ENCODE peak calls at places on chromosomes 11 and 22, in nine cellular contexts. One of them, this sample, is unnamed. For H3K4me1, the result is how much of the 10 kb centered on the place peaks cover.

GRCh38 chr11:122085264-122085663 is 30.8 kb downstream of the BLID start:
- DNase-seq in psoas muscle: no peak
- DNase-seq in H9: no peak
- DNase-seq in right cardiac atrium: no peak
- DNase-seq in tibial nerve: no peak
- DNase-seq in PC-3: peak
- DNase-seq in mesendoderm: no peak
- DNase-seq in breast epithelium: no peak
- DNase-seq in NT2/D1: no peak
- DNase-seq in this sample: no peak

GRCh38 chr11:57530215-57530595 is 349 bp downstream of the TIMM10 start:
- DNase-seq in psoas muscle: no peak
- DNase-seq in H9: no peak
- DNase-seq in right cardiac atrium: peak
- DNase-seq in tibial nerve: no peak
- DNase-seq in PC-3: no peak
- DNase-seq in mesendoderm: no peak
- DNase-seq in breast epithelium: no peak
- DNase-seq in NT2/D1: no peak
- DNase-seq in this sample: no peak

GRCh38 chr11:113697798-113698407 is 8.2 kb downstream of the TMPRSS5 start:
- DNase-seq in psoas muscle: no peak
- DNase-seq in H9: no peak
- DNase-seq in right cardiac atrium: no peak
- DNase-seq in tibial nerve: no peak
- DNase-seq in PC-3: peak
- DNase-seq in mesendoderm: no peak
- DNase-seq in breast epithelium: no peak
- DNase-seq in NT2/D1: no peak
- DNase-seq in this sample: no peak

GRCh38 chr11:75771646-75772410 is 3.2 kb downstream of the DGAT2 start:
- DNase-seq in psoas muscle: peak
- DNase-seq in H9: no peak
- DNase-seq in right cardiac atrium: no peak
- DNase-seq in tibial nerve: no peak
- DNase-seq in PC-3: peak
- DNase-seq in mesendoderm: no peak
- DNase-seq in breast epithelium: no peak
- DNase-seq in NT2/D1: no peak
- DNase-seq in this sample: no peak

GRCh38 chr22:30210235-30210831 is 36.2 kb downstream of the LIF start:
- DNase-seq in psoas muscle: no peak
- DNase-seq in H9: peak
- DNase-seq in right cardiac atrium: no peak
- DNase-seq in tibial nerve: no peak
- DNase-seq in PC-3: peak
- DNase-seq in mesendoderm: peak
- DNase-seq in breast epithelium: peak
- DNase-seq in NT2/D1: no peak
- DNase-seq in this sample: no peak

GRCh38 chr11:62569611-62570010 is 4.1 kb downstream of the EEF1G start:
- DNase-seq in psoas muscle: no peak
- DNase-seq in H9: no peak
- DNase-seq in right cardiac atrium: no peak
- DNase-seq in tibial nerve: no peak
- DNase-seq in PC-3: no peak
- DNase-seq in mesendoderm: no peak
- DNase-seq in breast epithelium: no peak
- DNase-seq in NT2/D1: no peak
- DNase-seq in this sample: no peak

GRCh38 chr11:58530236-58530635 is 22.3 kb upstream of the OR5B21 start:
- DNase-seq in psoas muscle: no peak
- DNase-seq in H9: no peak
- DNase-seq in right cardiac atrium: no peak
- DNase-seq in tibial nerve: no peak
- DNase-seq in PC-3: no peak
- DNase-seq in mesendoderm: no peak
- DNase-seq in breast epithelium: no peak
- DNase-seq in NT2/D1: no peak
- DNase-seq in this sample: no peak

GRCh38 chr11:18455686-18456372 is at the start of gene LDHAL6A:
- DNase-seq in psoas muscle: no peak
- DNase-seq in H9: peak
- DNase-seq in right cardiac atrium: no peak
- DNase-seq in tibial nerve: no peak
- DNase-seq in PC-3: no peak
- DNase-seq in mesendoderm: no peak
- DNase-seq in breast epithelium: no peak
- DNase-seq in NT2/D1: no peak
- DNase-seq in this sample: no peak

GRCh38 chr22:49967333-49968241 is 7.0 kb downstream of the PIM3 start:
- DNase-seq in psoas muscle: peak
- DNase-seq in H9: peak
- DNase-seq in right cardiac atrium: peak
- DNase-seq in tibial nerve: peak
- DNase-seq in PC-3: no peak
- DNase-seq in mesendoderm: no peak
- DNase-seq in breast epithelium: peak
- DNase-seq in NT2/D1: no peak
- DNase-seq in this sample: no peak

GRCh38 chr11:75490221-75491181 is 35.2 kb downstream of the GDPD5 start:
- DNase-seq in psoas muscle: no peak
- DNase-seq in H9: peak
- DNase-seq in right cardiac atrium: no peak
- DNase-seq in tibial nerve: no peak
- DNase-seq in PC-3: peak
- DNase-seq in mesendoderm: peak
- DNase-seq in breast epithelium: no peak
- DNase-seq in NT2/D1: peak
- DNase-seq in this sample: no peak

GRCh38 chr11:78573271-78574035 is 1.2 kb downstream of the NARS2 start:
- DNase-seq in psoas muscle: no peak
- DNase-seq in H9: no peak
- DNase-seq in right cardiac atrium: no peak
- DNase-seq in tibial nerve: no peak
- DNase-seq in PC-3: no peak
- DNase-seq in mesendoderm: no peak
- DNase-seq in breast epithelium: no peak
- DNase-seq in NT2/D1: no peak
- DNase-seq in this sample: no peak

GRCh38 chr11:64130618-64131017 is 35.3 kb downstream of the MACROD1 start:
- DNase-seq in psoas muscle: no peak
- DNase-seq in H9: no peak
- DNase-seq in right cardiac atrium: no peak
- DNase-seq in tibial nerve: no peak
- DNase-seq in PC-3: no peak
- DNase-seq in mesendoderm: no peak
- DNase-seq in breast epithelium: no peak
- DNase-seq in NT2/D1: no peak
- DNase-seq in this sample: no peak

GRCh38 chr22:47151490-47151889 is 389.0 kb downstream of the TBC1D22A start:
- DNase-seq in psoas muscle: no peak
- DNase-seq in H9: no peak
- DNase-seq in right cardiac atrium: no peak
- DNase-seq in tibial nerve: no peak
- DNase-seq in PC-3: peak
- DNase-seq in mesendoderm: peak
- DNase-seq in breast epithelium: no peak
- DNase-seq in NT2/D1: no peak
- DNase-seq in this sample: no peak

DNA sequence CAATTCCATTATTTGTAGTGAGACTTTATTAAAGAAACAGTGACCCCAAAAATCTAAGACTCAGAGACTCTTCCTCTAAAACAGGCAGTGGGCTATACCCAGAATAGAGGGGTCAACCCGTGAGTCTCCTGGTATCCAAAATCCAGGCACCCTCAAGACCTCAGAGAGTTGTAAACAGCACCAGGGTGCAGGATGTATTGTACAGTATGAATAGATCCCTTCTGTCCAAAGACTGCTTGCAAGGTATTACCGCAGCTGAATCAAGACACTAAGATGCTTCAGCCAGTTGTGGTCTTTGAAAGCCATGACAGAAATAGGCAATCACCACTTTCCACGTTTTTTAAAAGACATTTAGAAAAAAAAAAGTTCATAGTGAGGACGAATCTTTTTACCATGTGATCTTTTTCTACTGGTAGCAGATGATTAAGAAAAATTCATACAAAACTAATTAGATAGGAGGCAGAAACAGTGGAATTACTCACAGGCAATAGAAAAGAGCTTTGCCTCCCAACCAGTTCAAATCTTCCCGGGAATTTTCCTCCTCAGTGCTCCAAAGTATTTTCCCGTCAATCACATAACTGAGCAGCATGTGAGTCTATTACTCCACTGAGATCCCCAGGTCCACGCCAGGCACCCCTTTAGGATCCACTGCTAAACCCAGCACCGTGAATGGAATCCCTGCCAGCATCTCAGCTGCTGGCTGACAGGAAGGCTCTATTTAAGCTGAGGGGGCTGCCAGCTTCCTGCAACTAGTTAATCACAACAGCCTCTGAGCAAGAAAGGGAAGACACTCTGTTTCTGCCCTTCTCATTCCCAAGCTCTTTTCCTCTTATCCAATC is 113.1 kb downstream of the ETS1 start:
- DNase-seq in psoas muscle: no peak
- DNase-seq in H9: no peak
- DNase-seq in right cardiac atrium: no peak
- DNase-seq in tibial nerve: no peak
- DNase-seq in PC-3: no peak
- DNase-seq in mesendoderm: no peak
- DNase-seq in breast epithelium: no peak
- DNase-seq in NT2/D1: no peak
- DNase-seq in this sample: no peak
- H3K4me1 ChIP-seq in psoas muscle: under half
- H3K4me1 ChIP-seq in H9: under half
- H3K4me1 ChIP-seq in right cardiac atrium: under half
- H3K4me1 ChIP-seq in tibial nerve: half or more
- H3K4me1 ChIP-seq in PC-3: under half
- H3K4me1 ChIP-seq in mesendoderm: under half
- H3K4me1 ChIP-seq in breast epithelium: under half
- H3K4me1 ChIP-seq in NT2/D1: under half
- H3K4me1 ChIP-seq in this sample: half or more

DNA sequence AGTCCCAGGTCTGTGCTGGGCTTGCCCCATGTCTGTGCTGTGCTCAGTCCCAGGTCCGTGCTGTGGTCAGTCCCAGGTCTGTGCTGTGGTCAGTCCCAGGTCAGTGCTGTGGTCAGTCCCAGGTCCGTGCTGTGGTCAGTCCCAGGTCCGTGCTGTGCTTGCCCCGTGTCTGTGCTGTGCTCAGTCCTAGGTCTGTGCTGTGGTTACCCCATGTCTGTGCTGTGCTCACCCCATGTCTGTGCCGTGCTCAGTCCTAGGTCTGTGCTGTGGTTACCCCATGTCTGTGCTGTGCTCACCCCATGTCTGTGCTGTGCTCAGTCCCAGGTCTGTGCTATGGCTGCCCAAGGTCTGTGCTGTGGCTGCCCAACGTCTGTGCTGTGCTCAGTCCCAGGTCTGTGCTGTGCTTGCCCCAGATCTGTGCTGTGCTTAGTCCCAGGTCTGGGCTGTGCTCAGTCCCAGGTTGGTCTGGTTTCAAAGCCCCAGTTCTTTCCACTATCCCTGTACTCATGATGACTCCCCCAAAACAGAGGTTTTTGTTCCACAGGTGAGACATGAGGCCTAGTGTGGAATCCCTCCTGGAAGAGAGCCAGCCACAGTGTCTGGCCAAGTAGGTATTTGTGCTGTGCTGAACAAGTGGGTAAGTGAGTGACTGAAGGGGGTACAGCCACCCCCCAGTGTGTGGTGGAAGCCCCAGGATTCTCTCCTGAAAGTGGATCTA is 34.8 kb downstream of the IRAG1 start:
- DNase-seq in psoas muscle: no peak
- DNase-seq in H9: no peak
- DNase-seq in right cardiac atrium: no peak
- DNase-seq in tibial nerve: no peak
- DNase-seq in PC-3: peak
- DNase-seq in mesendoderm: no peak
- DNase-seq in breast epithelium: no peak
- DNase-seq in NT2/D1: no peak
- DNase-seq in this sample: no peak
- H3K4me1 ChIP-seq in psoas muscle: under half
- H3K4me1 ChIP-seq in H9: under half
- H3K4me1 ChIP-seq in right cardiac atrium: under half
- H3K4me1 ChIP-seq in tibial nerve: under half
- H3K4me1 ChIP-seq in PC-3: under half
- H3K4me1 ChIP-seq in mesendoderm: under half
- H3K4me1 ChIP-seq in breast epithelium: under half
- H3K4me1 ChIP-seq in NT2/D1: under half
- H3K4me1 ChIP-seq in this sample: half or more

GRCh38 chr11:12161137-12161536 is 50.7 kb downstream of the MICAL2 start:
- DNase-seq in psoas muscle: no peak
- DNase-seq in H9: no peak
- DNase-seq in right cardiac atrium: no peak
- DNase-seq in tibial nerve: no peak
- DNase-seq in PC-3: no peak
- DNase-seq in mesendoderm: no peak
- DNase-seq in breast epithelium: no peak
- DNase-seq in NT2/D1: no peak
- DNase-seq in this sample: no peak
- H3K4me1 ChIP-seq in psoas muscle: under half
- H3K4me1 ChIP-seq in H9: under half
- H3K4me1 ChIP-seq in right cardiac atrium: under half
- H3K4me1 ChIP-seq in tibial nerve: under half
- H3K4me1 ChIP-seq in PC-3: half or more
- H3K4me1 ChIP-seq in mesendoderm: under half
- H3K4me1 ChIP-seq in breast epithelium: under half
- H3K4me1 ChIP-seq in NT2/D1: under half
- H3K4me1 ChIP-seq in this sample: half or more

GRCh38 chr11:34620820-34621792 is at the start of gene EHF:
- DNase-seq in psoas muscle: no peak
- DNase-seq in H9: no peak
- DNase-seq in right cardiac atrium: no peak
- DNase-seq in tibial nerve: no peak
- DNase-seq in PC-3: peak
- DNase-seq in mesendoderm: no peak
- DNase-seq in breast epithelium: peak
- DNase-seq in NT2/D1: no peak
- DNase-seq in this sample: no peak
- H3K4me1 ChIP-seq in psoas muscle: under half
- H3K4me1 ChIP-seq in H9: under half
- H3K4me1 ChIP-seq in right cardiac atrium: under half
- H3K4me1 ChIP-seq in tibial nerve: under half
- H3K4me1 ChIP-seq in PC-3: under half
- H3K4me1 ChIP-seq in mesendoderm: under half
- H3K4me1 ChIP-seq in breast epithelium: under half
- H3K4me1 ChIP-seq in NT2/D1: under half
- H3K4me1 ChIP-seq in this sample: under half

This sample was measured in esophagus muscularis mucosa.